ENCODE peak calls at places on chromosomes 6 and 20, in six cellular contexts. One of them, this sample, is unnamed.

GRCh38 chr6:355809-356208 is 35.7 kb upstream of the IRF4 start:
- DNase-seq in heart right ventricle: no peak
- DNase-seq in mucosa of descending colon: no peak
- DNase-seq in left lung: no peak
- DNase-seq in psoas muscle: no peak
- DNase-seq in tibial artery: no peak
- DNase-seq in this sample: no peak

GRCh38 chr6:137878810-137879285 is 11.8 kb downstream of the TNFAIP3 start:
- DNase-seq in heart right ventricle: peak; percentile 78
- DNase-seq in mucosa of descending colon: peak; percentile 57
- DNase-seq in left lung: no peak
- DNase-seq in psoas muscle: peak; percentile 82
- DNase-seq in tibial artery: peak; percentile 39
- DNase-seq in this sample: no peak

GRCh38 chr6:3402310-3403243 is 54.3 kb downstream of the SLC22A23 start:
- DNase-seq in heart right ventricle: no peak
- DNase-seq in mucosa of descending colon: no peak
- DNase-seq in left lung: no peak
- DNase-seq in psoas muscle: no peak
- DNase-seq in tibial artery: no peak
- DNase-seq in this sample: no peak

GRCh38 chr6:16338577-16339262 is 100.3 kb downstream of the GMPR start:
- DNase-seq in heart right ventricle: peak; percentile 54
- DNase-seq in mucosa of descending colon: peak; percentile 79
- DNase-seq in left lung: no peak
- DNase-seq in psoas muscle: peak; percentile 78
- DNase-seq in tibial artery: peak; percentile 85
- DNase-seq in this sample: peak; percentile 87

GRCh38 chr6:167569041-167569805 is 244.3 kb downstream of the TTLL2 start:
- DNase-seq in heart right ventricle: no peak
- DNase-seq in mucosa of descending colon: no peak
- DNase-seq in left lung: peak; percentile 73
- DNase-seq in psoas muscle: no peak
- DNase-seq in tibial artery: no peak
- DNase-seq in this sample: no peak

GRCh38 chr6:68497927-68498326 is 137.2 kb upstream of the ADGRB3 start:
- DNase-seq in heart right ventricle: no peak
- DNase-seq in mucosa of descending colon: no peak
- DNase-seq in left lung: no peak
- DNase-seq in psoas muscle: no peak
- DNase-seq in tibial artery: no peak
- DNase-seq in this sample: no peak

GRCh38 chr20:59997886-59998285 is 39.7 kb downstream of the CDH26 start:
- DNase-seq in heart right ventricle: no peak
- DNase-seq in mucosa of descending colon: no peak
- DNase-seq in left lung: no peak
- DNase-seq in psoas muscle: no peak
- DNase-seq in tibial artery: no peak
- DNase-seq in this sample: no peak

GRCh38 chr6:56073315-56073714 is 174.1 kb downstream of the COL21A1 start:
- DNase-seq in heart right ventricle: no peak
- DNase-seq in mucosa of descending colon: no peak
- DNase-seq in left lung: no peak
- DNase-seq in psoas muscle: no peak
- DNase-seq in tibial artery: peak; percentile 29
- DNase-seq in this sample: peak; percentile 73

GRCh38 chr20:48419173-48419572 is 408.6 kb downstream of the PREX1 start:
- DNase-seq in heart right ventricle: no peak
- DNase-seq in mucosa of descending colon: no peak
- DNase-seq in left lung: no peak
- DNase-seq in psoas muscle: no peak
- DNase-seq in tibial artery: no peak
- DNase-seq in this sample: no peak

GRCh38 chr6:3247255-3248146 is 11.2 kb upstream of the PSMG4 start:
- DNase-seq in heart right ventricle: peak; percentile 41
- DNase-seq in mucosa of descending colon: peak; percentile 72
- DNase-seq in left lung: no peak
- DNase-seq in psoas muscle: no peak
- DNase-seq in tibial artery: no peak
- DNase-seq in this sample: no peak

GRCh38 chr6:135087403-135087802 is 32.8 kb upstream of the HBS1L start:
- DNase-seq in heart right ventricle: no peak
- DNase-seq in mucosa of descending colon: no peak
- DNase-seq in left lung: no peak
- DNase-seq in psoas muscle: no peak
- DNase-seq in tibial artery: no peak
- DNase-seq in this sample: no peak

GRCh38 chr6:12865782-12866181 is 149.2 kb downstream of the PHACTR1 start:
- DNase-seq in heart right ventricle: no peak
- DNase-seq in mucosa of descending colon: no peak
- DNase-seq in left lung: no peak
- DNase-seq in psoas muscle: no peak
- DNase-seq in tibial artery: no peak
- DNase-seq in this sample: no peak

GRCh38 chr6:68771426-68771825 is 136.3 kb downstream of the ADGRB3 start:
- DNase-seq in heart right ventricle: no peak
- DNase-seq in mucosa of descending colon: no peak
- DNase-seq in left lung: no peak
- DNase-seq in psoas muscle: no peak
- DNase-seq in tibial artery: no peak
- DNase-seq in this sample: no peak

GRCh38 chr20:36873498-36874189 is 2.3 kb upstream of the TLDC2 start:
- DNase-seq in heart right ventricle: no peak
- DNase-seq in mucosa of descending colon: no peak
- DNase-seq in left lung: peak; percentile 5
- DNase-seq in psoas muscle: no peak
- DNase-seq in tibial artery: no peak
- DNase-seq in this sample: no peak

GRCh38 chr20:25088267-25088666 is 6.3 kb upstream of the VSX1 start:
- DNase-seq in heart right ventricle: no peak
- DNase-seq in mucosa of descending colon: no peak
- DNase-seq in left lung: no peak
- DNase-seq in psoas muscle: no peak
- DNase-seq in tibial artery: no peak
- DNase-seq in this sample: no peak

GRCh38 chr6:168134399-168135201 is 55.6 kb upstream of the FRMD1 start:
- DNase-seq in heart right ventricle: no peak
- DNase-seq in mucosa of descending colon: no peak
- DNase-seq in left lung: no peak
- DNase-seq in psoas muscle: no peak
- DNase-seq in tibial artery: no peak
- DNase-seq in this sample: no peak

GRCh38 chr20:44033344-44033743 is 118.7 kb downstream of the TOX2 start:
- DNase-seq in heart right ventricle: no peak
- DNase-seq in mucosa of descending colon: no peak
- DNase-seq in left lung: no peak
- DNase-seq in psoas muscle: no peak
- DNase-seq in tibial artery: no peak
- DNase-seq in this sample: peak; percentile 21

GRCh38 chr6:157223486-157223885 is 99.8 kb downstream of the TMEM242 start:
- DNase-seq in heart right ventricle: no peak
- DNase-seq in mucosa of descending colon: peak; percentile 44
- DNase-seq in left lung: no peak
- DNase-seq in psoas muscle: no peak
- DNase-seq in tibial artery: no peak
- DNase-seq in this sample: no peak
- H3K4me1 ChIP-seq in heart right ventricle: peaks cover 13% of the 10 kb centered on the region
- H3K4me1 ChIP-seq in mucosa of descending colon: peaks cover 5% of the 10 kb centered on the region
- H3K4me1 ChIP-seq in left lung: peaks cover 13% of the 10 kb centered on the region
- H3K4me1 ChIP-seq in psoas muscle: peaks cover 27% of the 10 kb centered on the region
- H3K4me1 ChIP-seq in tibial artery: peaks cover 66% of the 10 kb centered on the region
- H3K4me1 ChIP-seq in this sample: peaks cover 14% of the 10 kb centered on the region

GRCh38 chr6:33088258-33088930 is 12.6 kb downstream of the HLA-DPB1 start:
- DNase-seq in heart right ventricle: no peak
- DNase-seq in mucosa of descending colon: no peak
- DNase-seq in left lung: no peak
- DNase-seq in psoas muscle: no peak
- DNase-seq in tibial artery: no peak
- DNase-seq in this sample: no peak

GRCh38 chr6:33092385-33092784 is 16.6 kb downstream of the HLA-DPB1 start:
- DNase-seq in heart right ventricle: no peak
- DNase-seq in mucosa of descending colon: no peak
- DNase-seq in left lung: no peak
- DNase-seq in psoas muscle: no peak
- DNase-seq in tibial artery: no peak
- DNase-seq in this sample: no peak

GRCh38 chr6:33088931-33089640 is 13.3 kb downstream of the HLA-DPB1 start:
- DNase-seq in heart right ventricle: no peak
- DNase-seq in mucosa of descending colon: no peak
- DNase-seq in left lung: no peak
- DNase-seq in psoas muscle: no peak
- DNase-seq in tibial artery: no peak
- DNase-seq in this sample: no peak

GRCh38 chr6:33093857-33094256 is 18.1 kb downstream of the HLA-DPB1 start:
- DNase-seq in heart right ventricle: no peak
- DNase-seq in mucosa of descending colon: no peak
- DNase-seq in left lung: no peak
- DNase-seq in psoas muscle: no peak
- DNase-seq in tibial artery: no peak
- DNase-seq in this sample: no peak

GRCh38 chr6:33091957-33092356 is 16.2 kb downstream of the HLA-DPB1 start:
- DNase-seq in heart right ventricle: peak; percentile 43
- DNase-seq in mucosa of descending colon: no peak
- DNase-seq in left lung: peak; percentile 80
- DNase-seq in psoas muscle: no peak
- DNase-seq in tibial artery: peak; percentile 38
- DNase-seq in this sample: no peak
- TF ChIP-seq CTCF in heart right ventricle: peak; percentile 62
- TF ChIP-seq CTCF in mucosa of descending colon: no peak
- TF ChIP-seq CTCF in left lung: peak; percentile 73
- TF ChIP-seq CTCF in psoas muscle: peak; percentile 30
- TF ChIP-seq CTCF in tibial artery: peak; percentile 29
- TF ChIP-seq CTCF in this sample: peak; percentile 32

GRCh38 chr6:36202101-36202500 is 5.6 kb downstream of the BRPF3 start:
- DNase-seq in heart right ventricle: no peak
- DNase-seq in mucosa of descending colon: no peak
- DNase-seq in left lung: no peak
- DNase-seq in psoas muscle: no peak
- DNase-seq in tibial artery: no peak
- DNase-seq in this sample: no peak
- H3K4me1 ChIP-seq in heart right ventricle: peaks cover 8% of the 10 kb centered on the region
- H3K4me1 ChIP-seq in mucosa of descending colon: peaks cover 22% of the 10 kb centered on the region
- H3K4me1 ChIP-seq in left lung: peaks cover 54% of the 10 kb centered on the region
- H3K4me1 ChIP-seq in psoas muscle: peaks cover 9% of the 10 kb centered on the region
- H3K4me1 ChIP-seq in tibial artery: peaks cover 37% of the 10 kb centered on the region
- H3K4me1 ChIP-seq in this sample: peaks cover 3% of the 10 kb centered on the region

GRCh38 chr6:15320683-15321082 is 74.8 kb downstream of the JARID2 start:
- DNase-seq in heart right ventricle: no peak
- DNase-seq in mucosa of descending colon: no peak
- DNase-seq in left lung: no peak
- DNase-seq in psoas muscle: no peak
- DNase-seq in tibial artery: no peak
- DNase-seq in this sample: no peak
- TF ChIP-seq CTCF in heart right ventricle: no peak
- TF ChIP-seq CTCF in mucosa of descending colon: no peak
- TF ChIP-seq CTCF in left lung: no peak
- TF ChIP-seq CTCF in psoas muscle: no peak
- TF ChIP-seq CTCF in tibial artery: no peak
- TF ChIP-seq CTCF in this sample: no peak

GRCh38 chr20:50112512-50113419 is at the start of gene UBE2V1:
- DNase-seq in heart right ventricle: peak; percentile 93
- DNase-seq in mucosa of descending colon: peak; percentile 95
- DNase-seq in left lung: peak; percentile 99
- DNase-seq in psoas muscle: peak; percentile 95
- DNase-seq in tibial artery: peak; percentile 91
- DNase-seq in this sample: peak; percentile 94

GRCh38 chr20:50111120-50111828 is 1.7 kb downstream of the UBE2V1 start:
- DNase-seq in heart right ventricle: no peak
- DNase-seq in mucosa of descending colon: no peak
- DNase-seq in left lung: no peak
- DNase-seq in psoas muscle: no peak
- DNase-seq in tibial artery: no peak
- DNase-seq in this sample: peak; percentile 65

GRCh38 chr20:50113420-50114224 is 672 bp upstream of the UBE2V1 start:
- DNase-seq in heart right ventricle: no peak
- DNase-seq in mucosa of descending colon: no peak
- DNase-seq in left lung: no peak
- DNase-seq in psoas muscle: no peak
- DNase-seq in tibial artery: no peak
- DNase-seq in this sample: peak; percentile 21

GRCh38 chr20:50110141-50111047 is 2.6 kb downstream of the UBE2V1 start:
- DNase-seq in heart right ventricle: no peak
- DNase-seq in mucosa of descending colon: no peak
- DNase-seq in left lung: no peak
- DNase-seq in psoas muscle: no peak
- DNase-seq in tibial artery: no peak
- DNase-seq in this sample: peak; percentile 66

DNA sequence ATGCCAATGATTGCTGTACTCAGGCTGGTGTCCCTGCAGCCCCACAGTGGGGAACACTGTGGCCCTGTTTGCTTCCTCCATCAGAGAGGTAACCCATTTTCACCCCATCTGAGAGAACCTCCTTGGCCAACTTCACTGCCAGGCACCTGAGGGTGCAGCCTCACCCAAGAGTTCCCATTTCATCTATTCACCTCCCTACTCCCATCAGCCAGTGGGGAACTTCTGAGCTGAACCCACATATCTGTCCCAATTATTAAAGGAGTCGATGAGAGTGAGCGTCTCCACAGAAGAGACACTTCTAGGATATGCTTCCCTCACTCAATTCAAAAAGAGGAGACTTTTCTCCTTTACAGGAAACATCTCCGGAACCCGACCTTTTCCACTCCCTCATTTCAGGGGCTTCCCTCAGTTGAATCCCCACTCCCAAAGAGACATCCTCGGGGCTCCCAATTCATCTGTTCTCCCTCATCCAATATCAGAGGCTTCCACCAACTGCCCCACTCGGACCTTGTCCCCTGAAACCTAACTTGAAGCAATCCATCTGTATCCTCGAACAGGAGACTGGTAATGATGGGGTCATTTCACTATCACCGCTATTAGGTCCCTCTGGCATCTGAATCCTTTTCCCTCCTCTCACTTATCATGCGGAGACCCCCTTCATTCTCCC is 988 bp downstream of the UBE2V1 start:
- DNase-seq in heart right ventricle: no peak
- DNase-seq in mucosa of descending colon: no peak
- DNase-seq in left lung: no peak
- DNase-seq in psoas muscle: no peak
- DNase-seq in tibial artery: no peak
- DNase-seq in this sample: no peak
- H3K4me1 ChIP-seq in heart right ventricle: peaks cover 69% of the 10 kb centered on the region
- H3K4me1 ChIP-seq in mucosa of descending colon: peaks cover 56% of the 10 kb centered on the region
- H3K4me1 ChIP-seq in left lung: peaks cover 89% of the 10 kb centered on the region
- H3K4me1 ChIP-seq in psoas muscle: peaks cover 80% of the 10 kb centered on the region
- H3K4me1 ChIP-seq in tibial artery: peaks cover 66% of the 10 kb centered on the region
- H3K4me1 ChIP-seq in this sample: peaks cover 60% of the 10 kb centered on the region

GRCh38 chr6:87257565-87257964 is 64.8 kb upstream of the SMIM8 start:
- DNase-seq in heart right ventricle: no peak
- DNase-seq in mucosa of descending colon: no peak
- DNase-seq in left lung: no peak
- DNase-seq in psoas muscle: no peak
- DNase-seq in tibial artery: no peak
- DNase-seq in this sample: no peak
- TF ChIP-seq CTCF in heart right ventricle: no peak
- TF ChIP-seq CTCF in mucosa of descending colon: no peak
- TF ChIP-seq CTCF in left lung: no peak
- TF ChIP-seq CTCF in psoas muscle: no peak
- TF ChIP-seq CTCF in tibial artery: no peak
- TF ChIP-seq CTCF in this sample: no peak

This sample was measured in ascending aorta.